ENCODE peak calls at places on chromosomes 1 and 21, in four cellular contexts. One of them, this sample, is unnamed.

GRCh38 chr1:33743221-33743998 is 120.5 kb upstream of the HMGB4 start:
- DNase-seq in AG09309: no peak
- DNase-seq in Peyer's patch: no peak
- DNase-seq in GM23338: no peak
- DNase-seq in this sample: no peak

GRCh38 chr1:200364121-200364759 is 45.6 kb downstream of the ZNF281 start:
- DNase-seq in Peyer's patch: no peak
- DNase-seq in GM23338: peak
- DNase-seq in AG09309: no peak
- DNase-seq in this sample: peak

GRCh38 chr1:107139833-107140702 is 771 bp upstream of the NTNG1 start:
- DNase-seq in Peyer's patch: no peak
- DNase-seq in AG09309: peak
- DNase-seq in GM23338: peak
- DNase-seq in this sample: peak

GRCh38 chr1:206029484-206029883 is 5.8 kb upstream of the CTSE start:
- DNase-seq in AG09309: no peak
- DNase-seq in Peyer's patch: no peak
- DNase-seq in GM23338: no peak
- DNase-seq in this sample: no peak

GRCh38 chr1:10696977-10697376 is 99.5 kb downstream of the CASZ1 start:
- DNase-seq in Peyer's patch: no peak
- DNase-seq in GM23338: no peak
- DNase-seq in AG09309: no peak
- DNase-seq in this sample: no peak

GRCh38 chr1:211352985-211353515 is 26.4 kb downstream of the TRAF5 start:
- DNase-seq in AG09309: no peak
- DNase-seq in GM23338: peak
- DNase-seq in Peyer's patch: peak
- DNase-seq in this sample: no peak

GRCh38 chr21:45531393-45532215 is 10.6 kb downstream of the SLC19A1 start:
- DNase-seq in AG09309: no peak
- DNase-seq in GM23338: no peak
- DNase-seq in Peyer's patch: no peak
- DNase-seq in this sample: no peak

GRCh38 chr1:27345272-27345671 is 3.5 kb downstream of the SYTL1 start:
- DNase-seq in AG09309: no peak
- DNase-seq in Peyer's patch: no peak
- DNase-seq in GM23338: no peak
- DNase-seq in this sample: no peak

GRCh38 chr1:182329471-182329870 is 62.1 kb downstream of the GLUL start:
- DNase-seq in Peyer's patch: no peak
- DNase-seq in GM23338: no peak
- DNase-seq in AG09309: no peak
- DNase-seq in this sample: no peak

GRCh38 chr1:219347843-219348475 is 174.3 kb downstream of the LYPLAL1 start:
- DNase-seq in GM23338: no peak
- DNase-seq in AG09309: no peak
- DNase-seq in Peyer's patch: no peak
- DNase-seq in this sample: no peak

GRCh38 chr1:106907795-106908194 is 148.7 kb upstream of the PRMT6 start:
- DNase-seq in Peyer's patch: no peak
- DNase-seq in AG09309: no peak
- DNase-seq in GM23338: no peak
- DNase-seq in this sample: no peak

GRCh38 chr1:168499094-168500049 is 44.4 kb downstream of the XCL2 start:
- DNase-seq in GM23338: no peak
- DNase-seq in AG09309: no peak
- DNase-seq in Peyer's patch: no peak
- DNase-seq in this sample: peak

GRCh38 chr1:109931189-109931672 is 20.6 kb downstream of the CSF1 start:
- DNase-seq in GM23338: peak
- DNase-seq in AG09309: no peak
- DNase-seq in Peyer's patch: no peak
- DNase-seq in this sample: peak

GRCh38 chr1:150981805-150982712 is at the start of gene ANXA9:
- DNase-seq in AG09309: no peak
- DNase-seq in GM23338: peak
- DNase-seq in Peyer's patch: no peak
- DNase-seq in this sample: no peak

GRCh38 chr1:183922197-183922596 is 115.3 kb downstream of the COLGALT2 start:
- DNase-seq in Peyer's patch: no peak
- DNase-seq in AG09309: no peak
- DNase-seq in GM23338: peak
- DNase-seq in this sample: no peak
- TF ChIP-seq CTCF in Peyer's patch: no peak
- TF ChIP-seq CTCF in AG09309: no peak
- TF ChIP-seq CTCF in GM23338: peak
- TF ChIP-seq CTCF in this sample: no peak

GRCh38 chr1:228377664-228378452 is 28.8 kb downstream of the TRIM11 start:
- DNase-seq in AG09309: no peak
- DNase-seq in GM23338: no peak
- DNase-seq in Peyer's patch: no peak
- DNase-seq in this sample: no peak
- H3K4me3 ChIP-seq in AG09309: no peak
- H3K4me3 ChIP-seq in GM23338: peak
- H3K4me3 ChIP-seq in Peyer's patch: peak
- H3K4me3 ChIP-seq in this sample: no peak

GRCh38 chr1:228259951-228260350 is 52.1 kb downstream of the OBSCN start:
- DNase-seq in AG09309: no peak
- DNase-seq in GM23338: peak
- DNase-seq in Peyer's patch: no peak
- DNase-seq in this sample: no peak
- TF ChIP-seq CTCF in AG09309: peak
- TF ChIP-seq CTCF in GM23338: peak
- TF ChIP-seq CTCF in Peyer's patch: no peak
- TF ChIP-seq CTCF in this sample: no peak

GRCh38 chr1:154971341-154971998 is 923 bp upstream of the SHC1 start:
- DNase-seq in AG09309: no peak
- DNase-seq in Peyer's patch: no peak
- DNase-seq in GM23338: no peak
- DNase-seq in this sample: no peak

GRCh38 chr1:154969741-154970452 is 650 bp downstream of the SHC1 start:
- DNase-seq in GM23338: no peak
- DNase-seq in AG09309: no peak
- DNase-seq in Peyer's patch: no peak
- DNase-seq in this sample: no peak

GRCh38 chr1:154972213-154972516 is 1.6 kb upstream of the SHC1 start:
- DNase-seq in Peyer's patch: no peak
- DNase-seq in GM23338: no peak
- DNase-seq in AG09309: no peak
- DNase-seq in this sample: no peak

GRCh38 chr1:154969246-154969645 is 1.3 kb downstream of the SHC1 start:
- DNase-seq in GM23338: no peak
- DNase-seq in AG09309: no peak
- DNase-seq in Peyer's patch: no peak
- DNase-seq in this sample: no peak

GRCh38 chr1:154970631-154971340 is at the start of gene SHC1:
- DNase-seq in GM23338: peak
- DNase-seq in AG09309: peak
- DNase-seq in Peyer's patch: peak
- DNase-seq in this sample: peak
- H3K4me3 ChIP-seq in GM23338: peak
- H3K4me3 ChIP-seq in AG09309: peak
- H3K4me3 ChIP-seq in Peyer's patch: peak
- H3K4me3 ChIP-seq in this sample: peak

GRCh38 chr1:20080441-20081330 is 10.7 kb downstream of the PLA2G5 start:
- DNase-seq in Peyer's patch: peak
- DNase-seq in GM23338: no peak
- DNase-seq in AG09309: no peak
- DNase-seq in this sample: no peak

GRCh38 chr1:20079661-20080305 is 9.8 kb downstream of the PLA2G5 start:
- DNase-seq in GM23338: no peak
- DNase-seq in Peyer's patch: no peak
- DNase-seq in AG09309: no peak
- DNase-seq in this sample: no peak

GRCh38 chr1:20081331-20081810 is 11.4 kb downstream of the PLA2G5 start:
- DNase-seq in Peyer's patch: no peak
- DNase-seq in GM23338: no peak
- DNase-seq in AG09309: no peak
- DNase-seq in this sample: no peak

GRCh38 chr1:20083178-20083944 is 13.4 kb downstream of the PLA2G5 start:
- DNase-seq in Peyer's patch: no peak
- DNase-seq in GM23338: no peak
- DNase-seq in AG09309: no peak
- DNase-seq in this sample: no peak

DNA sequence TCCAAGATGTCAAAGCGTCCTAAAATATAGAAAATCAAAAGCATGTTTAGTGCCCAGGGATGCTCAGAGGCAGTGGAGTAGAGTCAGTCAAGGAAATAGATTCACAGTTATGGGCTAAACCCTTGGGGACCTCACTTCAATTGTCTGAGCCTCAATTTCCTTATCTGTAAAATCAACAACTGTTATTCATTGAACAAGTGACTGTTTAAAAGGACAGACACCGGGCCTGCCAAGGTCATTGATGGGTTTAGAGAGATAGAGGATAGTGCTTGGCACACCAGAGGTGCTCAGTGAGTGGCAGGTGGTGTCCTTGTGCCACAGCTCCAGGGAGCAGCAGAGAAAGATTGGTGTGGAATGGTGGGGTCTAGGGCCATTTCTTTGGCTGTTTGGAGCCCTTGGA is 12.8 kb downstream of the PLA2G5 start:
- DNase-seq in AG09309: no peak
- DNase-seq in GM23338: no peak
- DNase-seq in Peyer's patch: no peak
- DNase-seq in this sample: no peak
- TF ChIP-seq CTCF in AG09309: no peak
- TF ChIP-seq CTCF in GM23338: no peak
- TF ChIP-seq CTCF in Peyer's patch: no peak
- TF ChIP-seq CTCF in this sample: no peak